ENCODE peak calls at places on chromosome 13, in eight cellular contexts. U is T-cell; H is aorta; Z is astrocyte of the spinal cord; Y is GM20000; V is NCI-H510A; I is NCI-H1930; O is stimulated activated CD8-positive, alpha-beta memory T cell treated with anti-CD3 and anti-CD28 coated beads, Interleukin-2, amount 100 ng/mL, for 1 hour. P is an unnamed sample.

GRCh38 chr13:74443623-74444022 is 309.4 kb upstream of the KLF12 start:
- DNase-seq in U (no peak), H (no peak), Z (peak), Y (no peak), V (no peak), I (no peak), O (no peak), P (no peak)

GRCh38 chr13:113860579-113861432 is 3.1 kb downstream of the GAS6 start:
- DNase-seq in U (no peak), H (no peak), Z (no peak), Y (no peak), V (no peak), I (no peak), O (no peak), P (no peak)

GRCh38 chr13:85997587-85997986 is 198.4 kb upstream of the SLITRK6 start:
- DNase-seq in U (no peak), H (no peak), Z (no peak), Y (no peak), V (no peak), I (no peak), O (no peak), P (no peak)

GRCh38 chr13:60326273-60326672 is 70.7 kb upstream of the TDRD3 start:
- DNase-seq in U (no peak), H (no peak), Z (no peak), Y (no peak), V (no peak), I (no peak), O (no peak), P (no peak)

GRCh38 chr13:85379433-85379832 is 419.8 kb downstream of the SLITRK6 start:
- DNase-seq in U (no peak), H (no peak), Z (no peak), Y (no peak), V (no peak), I (no peak), O (no peak), P (no peak)

GRCh38 chr13:42814868-42815267 is 33.5 kb downstream of the FAM216B start:
- DNase-seq in U (no peak), H (no peak), Z (peak), Y (no peak), V (no peak), I (no peak), O (no peak), P (no peak)

GRCh38 chr13:76210262-76210661 is 574.1 kb downstream of the LMO7 start:
- DNase-seq in U (no peak), H (no peak), Z (no peak), Y (no peak), V (peak), I (no peak), O (no peak), P (peak)

GRCh38 chr13:44365008-44365407 is 8.6 kb upstream of the SERP2 start:
- DNase-seq in U (no peak), H (no peak), Z (peak), Y (no peak), V (no peak), I (no peak), O (no peak), P (no peak)

GRCh38 chr13:72127031-72127430 is 260.0 kb upstream of the DACH1 start:
- DNase-seq in U (no peak), H (no peak), Z (no peak), Y (no peak), V (no peak), I (no peak), O (no peak), P (no peak)

GRCh38 chr13:54383604-54384003 is 1355.0 kb downstream of the OLFM4 start:
- DNase-seq in U (no peak), H (no peak), Z (no peak), Y (no peak), V (no peak), I (no peak), O (no peak), P (no peak)

GRCh38 chr13:30394798-30395191 is 27.5 kb upstream of the UBE2L5 start:
- DNase-seq in U (no peak), H (no peak), Z (peak), Y (peak), V (no peak), I (no peak), O (no peak), P (no peak)

GRCh38 chr13:112735791-112736190 is 46.0 kb downstream of the ATP11A start:
- DNase-seq in U (no peak), H (no peak), Z (no peak), Y (no peak), V (peak), I (no peak), O (no peak), P (no peak)

GRCh38 chr13:24207841-24208240 is 47.3 kb downstream of the SPATA13 start:
- DNase-seq in U (no peak), H (no peak), Z (no peak), Y (no peak), V (no peak), I (no peak), O (no peak), P (no peak)

GRCh38 chr13:71712988-71713653 is 153.9 kb downstream of the DACH1 start:
- DNase-seq in U (no peak), H (no peak), Z (peak), Y (no peak), V (no peak), I (no peak), O (no peak), P (no peak)

GRCh38 chr13:42892760-42893159 is 99.3 kb downstream of the EPSTI1 start:
- DNase-seq in U (no peak), H (no peak), Z (no peak), Y (no peak), V (no peak), I (no peak), O (no peak), P (no peak)

GRCh38 chr13:76512676-76513277 is 373.4 kb downstream of the KCTD12 start:
- DNase-seq in U (no peak), H (no peak), Z (peak), Y (no peak), V (no peak), I (peak), O (no peak), P (peak)

GRCh38 chr13:25654332-25654731 is 282.6 kb downstream of the ATP8A2 start:
- DNase-seq in U (no peak), H (no peak), Z (no peak), Y (no peak), V (no peak), I (no peak), O (no peak), P (no peak)

GRCh38 chr13:74306496-74306895 is 172.3 kb upstream of the KLF12 start:
- DNase-seq in U (no peak), H (no peak), Z (peak), Y (no peak), V (no peak), I (no peak), O (no peak), P (peak)

P was measured in NCI-H2029.